ENCODE peak calls at places on chromosomes 3 and 15, in five cellular contexts. M is activated gamma-delta T cell treated with anti-CD3 and anti-CD28 coated beads, Interleukin-2, amount 50 U/mL, for 16 hours; S is anterior cingulate cortex; W is left ventricle myocardium superior; T is stimulated activated CD8-positive, alpha-beta memory T cell treated with anti-CD3 and anti-CD28 coated beads, Interleukin-12 subunit alpha, Interleukin-12 subunit beta, amount 100 ng/mL, for 4 hours. Y is an unnamed sample.

GRCh38 chr15:67884009-67884408 is 44.2 kb upstream of the RNU6-1 start:
- DNase-seq in M (no peak), S (no peak), W (no peak), T (no peak), Y (no peak)

GRCh38 chr3:143567823-143568222 is 280.4 kb downstream of the SLC9A9 start:
- DNase-seq in M (no peak), S (no peak), W (no peak), T (no peak), Y (no peak)

GRCh38 chr3:139482206-139482605 is 5.9 kb upstream of the RBP2 start:
- DNase-seq in M (no peak), S (no peak), W (no peak), T (no peak), Y (no peak)

GRCh38 chr3:38528457-38528856 is 32.3 kb downstream of the EXOG start:
- DNase-seq in M (no peak), S (no peak), W (peak), T (no peak), Y (peak)

GRCh38 chr15:43329222-43329959 is 982 bp downstream of the LCMT2 start:
- DNase-seq in M (no peak), S (peak), W (peak), T (no peak), Y (peak)

GRCh38 chr3:10437995-10438901 is 67.1 kb downstream of the ATP2B2 start:
- DNase-seq in M (no peak), S (no peak), W (no peak), T (no peak), Y (no peak)

GRCh38 chr3:33392703-33393125 is 47.5 kb downstream of the UBP1 start:
- DNase-seq in M (no peak), S (no peak), W (no peak), T (no peak), Y (peak)

GRCh38 chr3:149771652-149772271 is 19.5 kb upstream of the COMMD2 start:
- DNase-seq in M (peak), S (no peak), W (no peak), T (no peak), Y (peak)

GRCh38 chr3:126542340-126543241 is 16.1 kb downstream of the C3orf22 start:
- DNase-seq in M (no peak), S (no peak), W (peak), T (no peak), Y (no peak)

Y was measured in NCI-H69.